ENCODE peak calls at places on chromosome 17, in eight cellular contexts. D, L, F, Q, B, M, K and P are unnamed samples.
A peak's percentile ranks its signal among the peaks of the same experiment; 100 is the strongest.

GRCh38 chr17:31580331-31581021 is 189.0 kb downstream of the RAB11FIP4 start:
- DNase-seq in D (peak; percentile 40), L (no peak), F (no peak), Q (no peak), B (peak; percentile 69), M (peak; percentile 90), K (no peak), P (no peak)

GRCh38 chr17:15306406-15306970 is 34.9 kb downstream of the TEKT3 start:
- DNase-seq in D (no peak), L (no peak), F (no peak), Q (no peak), B (no peak), M (no peak), K (no peak), P (no peak)

GRCh38 chr17:71760062-71760720 is 360.6 kb upstream of the SOX9 start:
- DNase-seq in D (no peak), L (no peak), F (no peak), Q (no peak), B (peak; percentile 93), M (no peak), K (no peak), P (no peak)

GRCh38 chr17:48024149-48025039 is 13.2 kb downstream of the COPZ2 start:
- DNase-seq in D (peak; percentile 29), L (peak; percentile 24), F (peak; percentile 58), Q (no peak), B (peak; percentile 94), M (peak; percentile 77), K (no peak), P (peak; percentile 7)

GRCh38 chr17:50893183-50893993 is 27.2 kb upstream of the TOB1 start:
- DNase-seq in D (peak; percentile 72), L (no peak), F (no peak), Q (no peak), B (peak; percentile 86), M (peak; percentile 13), K (no peak), P (peak; percentile 68)

GRCh38 chr17:66413564-66414520 is 111.4 kb downstream of the PRKCA start:
- DNase-seq in D (no peak), L (no peak), F (no peak), Q (no peak), B (no peak), M (no peak), K (no peak), P (no peak)

GRCh38 chr17:8409966-8410881 is 12.6 kb upstream of the RNF222 start:
- DNase-seq in D (peak; percentile 91), L (peak; percentile 90), F (peak; percentile 91), Q (peak; percentile 80), B (peak; percentile 84), M (peak; percentile 93), K (peak; percentile 75), P (peak; percentile 86)

GRCh38 chr17:82350182-82351030 is 8.6 kb upstream of the TEX19 start:
- DNase-seq in D (peak; percentile 12), L (no peak), F (no peak), Q (no peak), B (no peak), M (no peak), K (no peak), P (no peak)

GRCh38 chr17:35460354-35460851 is 11.8 kb upstream of the SLFN13 start:
- DNase-seq in D (peak; percentile 79), L (peak; percentile 13), F (peak; percentile 76), Q (peak; percentile 9), B (peak; percentile 76), M (no peak), K (peak; percentile 41), P (no peak)

GRCh38 chr17:7102421-7102820 is 12.2 kb downstream of the ASGR2 start:
- DNase-seq in D (no peak), L (no peak), F (no peak), Q (no peak), B (no peak), M (no peak), K (no peak), P (no peak)
- H3K27ac ChIP-seq in D (no peak overlapping the region), L (no peak overlapping the region), F (no peak overlapping the region), Q (no peak overlapping the region), B (no peak overlapping the region), M (no peak overlapping the region), K (no peak overlapping the region), P (no peak overlapping the region)

GRCh38 chr17:37194208-37194607 is 181.6 kb upstream of the C17orf78 start:
- DNase-seq in D (no peak), L (no peak), F (no peak), Q (no peak), B (no peak), M (no peak), K (no peak), P (no peak)
- H3K27ac ChIP-seq in D (no peak overlapping the region), L (no peak overlapping the region), F (no peak overlapping the region), Q (no peak overlapping the region), B (no peak overlapping the region), M (no peak overlapping the region), K (no peak overlapping the region), P (no peak overlapping the region)

GRCh38 chr17:27892866-27893769 is at the start of gene LYRM9:
- DNase-seq in D (peak; percentile 94), L (peak; percentile 91), F (peak; percentile 96), Q (peak; percentile 98), B (peak; percentile 83), M (peak; percentile 94), K (peak; percentile 94), P (peak; percentile 82)
- H3K27ac ChIP-seq in D (peak within 1 kb of the TSS; percentile 86), L (peak within 1 kb of the TSS; percentile 92), F (peak within 1 kb of the TSS; percentile 66), Q (peak within 1 kb of the TSS; percentile 41), B (no peak within 1 kb of the TSS), M (peak within 1 kb of the TSS; percentile 88), K (no peak within 1 kb of the TSS), P (peak within 1 kb of the TSS; percentile 97)

DNA sequence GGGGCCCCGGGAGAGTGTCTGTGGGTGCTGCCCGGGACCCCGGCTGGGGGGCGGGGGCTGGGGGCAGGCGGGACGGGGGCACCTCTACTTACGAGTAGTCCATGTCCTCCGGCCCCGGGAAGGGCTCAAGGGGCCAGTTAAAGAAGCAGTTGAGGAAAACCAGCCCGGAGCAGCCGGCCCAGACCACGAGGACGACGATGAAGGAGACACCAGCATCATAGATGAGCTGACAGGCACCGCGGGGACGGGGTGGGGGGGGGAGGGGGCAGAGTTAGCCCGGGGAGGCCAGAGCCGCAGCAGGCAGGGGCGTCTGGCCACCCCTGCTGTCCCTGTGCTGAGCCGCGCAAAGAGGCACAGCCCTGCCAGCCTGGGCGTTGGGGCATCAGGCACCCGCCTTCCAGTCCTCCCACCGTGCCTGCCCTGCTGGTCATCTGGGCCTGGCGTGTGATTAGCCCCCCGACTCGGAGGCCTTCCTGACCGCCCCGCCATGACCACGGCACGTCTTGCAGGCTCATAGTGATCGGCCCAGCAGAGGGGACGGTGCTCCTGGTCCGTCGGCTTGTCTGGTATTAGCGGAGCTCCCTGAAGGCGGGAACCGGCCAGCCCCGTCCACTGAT is 29.0 kb upstream of the PITPNA start:
- DNase-seq in D (no peak), L (no peak), F (peak; percentile 7), Q (peak; percentile 35), B (no peak), M (no peak), K (no peak), P (no peak)
- H3K27ac ChIP-seq in D (no peak overlapping the region), L (peak overlapping the region; percentile 91), F (no peak overlapping the region), Q (no peak overlapping the region), B (no peak overlapping the region), M (peak overlapping the region; percentile 80), K (no peak overlapping the region), P (peak overlapping the region; percentile 78)

GRCh38 chr17:77834170-77835115 is 124.1 kb upstream of the TNRC6C start:
- DNase-seq in D (peak; percentile 59), L (peak; percentile 67), F (peak; percentile 92), Q (peak; percentile 59), B (peak; percentile 87), M (peak; percentile 92), K (no peak), P (peak; percentile 74)

GRCh38 chr17:77833769-77834168 is 124.7 kb upstream of the TNRC6C start:
- DNase-seq in D (no peak), L (no peak), F (no peak), Q (no peak), B (no peak), M (peak; percentile 11), K (no peak), P (no peak)

GRCh38 chr17:77837917-77838316 is 120.6 kb upstream of the TNRC6C start:
- DNase-seq in D (no peak), L (no peak), F (no peak), Q (no peak), B (no peak), M (peak; percentile 62), K (no peak), P (peak; percentile 35)

GRCh38 chr17:77838748-77839147 is 119.8 kb upstream of the TNRC6C start:
- DNase-seq in D (no peak), L (no peak), F (no peak), Q (no peak), B (no peak), M (no peak), K (no peak), P (no peak)

DNA sequence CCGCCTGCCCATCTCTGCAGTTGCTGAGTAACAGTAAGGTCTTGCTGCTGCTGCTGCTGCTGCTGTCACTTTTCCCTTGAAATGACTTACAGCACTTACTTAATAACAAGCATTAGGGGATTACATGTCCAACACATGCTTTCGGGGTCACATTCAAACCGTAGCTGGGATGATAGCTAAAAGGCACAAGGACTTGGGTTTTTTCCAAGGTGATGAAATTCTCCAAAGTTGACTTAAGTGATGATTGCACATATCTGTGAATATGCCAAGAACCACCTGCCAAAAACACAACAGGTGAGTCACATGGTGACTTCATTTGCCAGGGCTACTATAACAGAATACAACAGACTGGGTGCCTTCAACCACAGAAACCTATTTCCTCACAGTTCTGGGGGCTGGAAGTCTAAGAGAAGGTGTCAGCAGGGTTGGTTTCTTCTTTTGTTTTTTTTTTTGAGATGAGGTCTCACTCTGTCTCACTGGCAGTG is 121.9 kb upstream of the TNRC6C start:
- DNase-seq in D (peak; percentile 61), L (no peak), F (no peak), Q (no peak), B (peak; percentile 98), M (peak; percentile 15), K (no peak), P (no peak)
- H3K27ac ChIP-seq in D (no peak overlapping the region), L (no peak overlapping the region), F (no peak overlapping the region), Q (no peak overlapping the region), B (no peak overlapping the region), M (no peak overlapping the region), K (no peak overlapping the region), P (no peak overlapping the region)

GRCh38 chr17:57405486-57406072 is 149.3 kb downstream of the MSI2 start:
- DNase-seq in D (no peak), L (no peak), F (no peak), Q (no peak), B (no peak), M (no peak), K (no peak), P (no peak)

GRCh38 chr17:57406131-57406980 is 150.0 kb downstream of the MSI2 start:
- DNase-seq in D (no peak), L (peak; percentile 20), F (no peak), Q (no peak), B (peak; percentile 14), M (no peak), K (no peak), P (peak; percentile 71)

GRCh38 chr17:57403241-57403640 is 146.9 kb downstream of the MSI2 start:
- DNase-seq in D (no peak), L (no peak), F (no peak), Q (no peak), B (no peak), M (no peak), K (no peak), P (peak; percentile 78)

GRCh38 chr17:57404073-57404472 is 147.8 kb downstream of the MSI2 start:
- DNase-seq in D (no peak), L (no peak), F (no peak), Q (peak; percentile 44), B (peak; percentile 26), M (no peak), K (no peak), P (no peak)

GRCh38 chr17:57404807-57405485 is 148.6 kb downstream of the MSI2 start:
- DNase-seq in D (no peak), L (no peak), F (no peak), Q (no peak), B (no peak), M (no peak), K (no peak), P (no peak)
- H3K27ac ChIP-seq in D (no peak overlapping the region), L (no peak overlapping the region), F (no peak overlapping the region), Q (no peak overlapping the region), B (no peak overlapping the region), M (no peak overlapping the region), K (no peak overlapping the region), P (no peak overlapping the region)